ENCODE peak calls at places on chromosomes 1 and 21, in nine cellular contexts. One of them, this sample, is unnamed.

GRCh38 chr1:94949681-94950661 is 23.1 kb upstream of the CNN3 start:
- DNase-seq in MM.1S: no peak
- DNase-seq in keratinocyte: no peak
- DNase-seq in HCT116: no peak
- DNase-seq in A673: no peak
- DNase-seq in GM23338: no peak
- DNase-seq in DND-41: peak; percentile 53
- DNase-seq in endothelial cell of umbilical vein: peak; percentile 22
- DNase-seq in fibroblast of lung: peak; percentile 70
- DNase-seq in this sample: peak; percentile 40

GRCh38 chr1:226624526-226624925 is 76.0 kb downstream of the STUM start:
- DNase-seq in endothelial cell of umbilical vein: no peak
- DNase-seq in fibroblast of lung: peak; percentile 23
- DNase-seq in MM.1S: no peak
- DNase-seq in A673: no peak
- DNase-seq in DND-41: no peak
- DNase-seq in keratinocyte: peak; percentile 79
- DNase-seq in HCT116: no peak
- DNase-seq in GM23338: no peak
- DNase-seq in this sample: peak; percentile 86

GRCh38 chr1:180542113-180542512 is 16.7 kb upstream of the OVAAL start:
- DNase-seq in DND-41: no peak
- DNase-seq in HCT116: no peak
- DNase-seq in MM.1S: no peak
- DNase-seq in A673: no peak
- DNase-seq in endothelial cell of umbilical vein: no peak
- DNase-seq in fibroblast of lung: peak; percentile 43
- DNase-seq in GM23338: peak; percentile 35
- DNase-seq in keratinocyte: no peak
- DNase-seq in this sample: peak; percentile 50

GRCh38 chr1:240663160-240663879 is 51.4 kb upstream of the GREM2 start:
- DNase-seq in MM.1S: no peak
- DNase-seq in A673: no peak
- DNase-seq in GM23338: no peak
- DNase-seq in endothelial cell of umbilical vein: no peak
- DNase-seq in HCT116: no peak
- DNase-seq in DND-41: no peak
- DNase-seq in fibroblast of lung: peak; percentile 94
- DNase-seq in keratinocyte: no peak
- DNase-seq in this sample: peak; percentile 96

GRCh38 chr1:19398309-19398760 is 86.2 kb downstream of the SLC66A1 start:
- DNase-seq in MM.1S: no peak
- DNase-seq in keratinocyte: no peak
- DNase-seq in GM23338: no peak
- DNase-seq in HCT116: no peak
- DNase-seq in DND-41: no peak
- DNase-seq in endothelial cell of umbilical vein: no peak
- DNase-seq in A673: no peak
- DNase-seq in fibroblast of lung: peak; percentile 100
- DNase-seq in this sample: peak; percentile 99

GRCh38 chr1:110752941-110753725 is 78.4 kb upstream of the KCNA3 start:
- DNase-seq in fibroblast of lung: no peak
- DNase-seq in keratinocyte: no peak
- DNase-seq in MM.1S: no peak
- DNase-seq in A673: no peak
- DNase-seq in GM23338: no peak
- DNase-seq in HCT116: no peak
- DNase-seq in endothelial cell of umbilical vein: no peak
- DNase-seq in DND-41: no peak
- DNase-seq in this sample: no peak

GRCh38 chr1:206925116-206925736 is 3.5 kb upstream of the FCMR start:
- DNase-seq in HCT116: no peak
- DNase-seq in MM.1S: no peak
- DNase-seq in fibroblast of lung: no peak
- DNase-seq in endothelial cell of umbilical vein: no peak
- DNase-seq in keratinocyte: no peak
- DNase-seq in A673: no peak
- DNase-seq in GM23338: peak; percentile 44
- DNase-seq in DND-41: peak; percentile 32
- DNase-seq in this sample: peak; percentile 8

GRCh38 chr21:35578350-35578782 is 482.0 kb downstream of the SETD4 start:
- DNase-seq in GM23338: no peak
- DNase-seq in A673: no peak
- DNase-seq in HCT116: no peak
- DNase-seq in MM.1S: no peak
- DNase-seq in keratinocyte: no peak
- DNase-seq in endothelial cell of umbilical vein: no peak
- DNase-seq in fibroblast of lung: peak; percentile 95
- DNase-seq in DND-41: no peak
- DNase-seq in this sample: peak; percentile 95

GRCh38 chr1:234726359-234726836 is 116.4 kb upstream of the IRF2BP2 start:
- DNase-seq in keratinocyte: no peak
- DNase-seq in HCT116: no peak
- DNase-seq in A673: no peak
- DNase-seq in GM23338: peak; percentile 36
- DNase-seq in DND-41: no peak
- DNase-seq in MM.1S: no peak
- DNase-seq in fibroblast of lung: no peak
- DNase-seq in endothelial cell of umbilical vein: peak; percentile 57
- DNase-seq in this sample: no peak

GRCh38 chr1:204130989-204131892 is 20.6 kb downstream of the ETNK2 start:
- DNase-seq in endothelial cell of umbilical vein: peak; percentile 87
- DNase-seq in keratinocyte: no peak
- DNase-seq in MM.1S: no peak
- DNase-seq in GM23338: peak; percentile 24
- DNase-seq in HCT116: peak; percentile 38
- DNase-seq in DND-41: no peak
- DNase-seq in fibroblast of lung: peak; percentile 87
- DNase-seq in A673: peak; percentile 90
- DNase-seq in this sample: peak; percentile 94

GRCh38 chr21:45617021-45617930 is 26.2 kb upstream of the PCBP3 start:
- DNase-seq in fibroblast of lung: no peak
- DNase-seq in GM23338: peak; percentile 25
- DNase-seq in keratinocyte: no peak
- DNase-seq in endothelial cell of umbilical vein: no peak
- DNase-seq in HCT116: no peak
- DNase-seq in A673: no peak
- DNase-seq in MM.1S: no peak
- DNase-seq in DND-41: no peak
- DNase-seq in this sample: no peak

GRCh38 chr1:152252157-152252556 is 28.2 kb upstream of the HRNR start:
- DNase-seq in HCT116: no peak
- DNase-seq in fibroblast of lung: peak; percentile 75
- DNase-seq in A673: no peak
- DNase-seq in MM.1S: no peak
- DNase-seq in DND-41: no peak
- DNase-seq in keratinocyte: peak; percentile 44
- DNase-seq in GM23338: no peak
- DNase-seq in endothelial cell of umbilical vein: no peak
- DNase-seq in this sample: peak; percentile 77

GRCh38 chr1:25246600-25247023 is 642 bp downstream of the RSRP1 start:
- DNase-seq in keratinocyte: no peak
- DNase-seq in DND-41: peak; percentile 42
- DNase-seq in MM.1S: no peak
- DNase-seq in A673: peak; percentile 33
- DNase-seq in fibroblast of lung: peak; percentile 15
- DNase-seq in endothelial cell of umbilical vein: no peak
- DNase-seq in GM23338: peak; percentile 37
- DNase-seq in HCT116: no peak
- DNase-seq in this sample: peak; percentile 50

GRCh38 chr1:45093334-45093733 is 81.3 kb downstream of the UROD start:
- DNase-seq in keratinocyte: no peak
- DNase-seq in fibroblast of lung: no peak
- DNase-seq in endothelial cell of umbilical vein: no peak
- DNase-seq in A673: no peak
- DNase-seq in DND-41: no peak
- DNase-seq in GM23338: no peak
- DNase-seq in HCT116: no peak
- DNase-seq in MM.1S: no peak
- DNase-seq in this sample: no peak

GRCh38 chr1:58649555-58649954 is 50.3 kb downstream of the MYSM1 start:
- DNase-seq in A673: peak; percentile 49
- DNase-seq in endothelial cell of umbilical vein: no peak
- DNase-seq in keratinocyte: no peak
- DNase-seq in GM23338: no peak
- DNase-seq in MM.1S: no peak
- DNase-seq in DND-41: no peak
- DNase-seq in HCT116: no peak
- DNase-seq in fibroblast of lung: no peak
- DNase-seq in this sample: no peak

GRCh38 chr1:170662561-170662971 is 1.4 kb upstream of the PRRX1 start:
- DNase-seq in DND-41: no peak
- DNase-seq in HCT116: no peak
- DNase-seq in keratinocyte: no peak
- DNase-seq in A673: no peak
- DNase-seq in MM.1S: no peak
- DNase-seq in fibroblast of lung: no peak
- DNase-seq in GM23338: no peak
- DNase-seq in endothelial cell of umbilical vein: no peak
- DNase-seq in this sample: peak; percentile 64

GRCh38 chr1:170660874-170661645 is 2.9 kb upstream of the PRRX1 start:
- DNase-seq in MM.1S: no peak
- DNase-seq in HCT116: no peak
- DNase-seq in keratinocyte: no peak
- DNase-seq in DND-41: no peak
- DNase-seq in endothelial cell of umbilical vein: peak; percentile 21
- DNase-seq in GM23338: peak; percentile 39
- DNase-seq in A673: no peak
- DNase-seq in fibroblast of lung: peak; percentile 42
- DNase-seq in this sample: peak; percentile 72

GRCh38 chr1:170659404-170660035 is 4.4 kb upstream of the PRRX1 start:
- DNase-seq in A673: no peak
- DNase-seq in MM.1S: no peak
- DNase-seq in DND-41: no peak
- DNase-seq in fibroblast of lung: no peak
- DNase-seq in endothelial cell of umbilical vein: no peak
- DNase-seq in HCT116: no peak
- DNase-seq in keratinocyte: no peak
- DNase-seq in GM23338: peak; percentile 28
- DNase-seq in this sample: peak; percentile 58

GRCh38 chr1:170661646-170662411 is 2.1 kb upstream of the PRRX1 start:
- DNase-seq in DND-41: no peak
- DNase-seq in keratinocyte: no peak
- DNase-seq in endothelial cell of umbilical vein: peak; percentile 31
- DNase-seq in A673: peak; percentile 58
- DNase-seq in fibroblast of lung: peak; percentile 52
- DNase-seq in GM23338: peak; percentile 79
- DNase-seq in MM.1S: no peak
- DNase-seq in HCT116: no peak
- DNase-seq in this sample: peak; percentile 78

GRCh38 chr1:170660281-170660713 is 3.6 kb upstream of the PRRX1 start:
- DNase-seq in A673: no peak
- DNase-seq in keratinocyte: no peak
- DNase-seq in MM.1S: no peak
- DNase-seq in fibroblast of lung: no peak
- DNase-seq in DND-41: no peak
- DNase-seq in endothelial cell of umbilical vein: no peak
- DNase-seq in HCT116: no peak
- DNase-seq in GM23338: peak; percentile 68
- DNase-seq in this sample: peak; percentile 67
- TF ChIP-seq EZH2 in A673: no peak
- TF ChIP-seq EZH2 in keratinocyte: no peak
- TF ChIP-seq EZH2 in MM.1S: no peak
- TF ChIP-seq EZH2 in fibroblast of lung: no peak
- TF ChIP-seq EZH2 in DND-41: no peak
- TF ChIP-seq EZH2 in endothelial cell of umbilical vein: peak; percentile 8
- TF ChIP-seq EZH2 in HCT116: no peak
- TF ChIP-seq EZH2 in GM23338: peak; percentile 77
- TF ChIP-seq EZH2 in this sample: no peak

DNA sequence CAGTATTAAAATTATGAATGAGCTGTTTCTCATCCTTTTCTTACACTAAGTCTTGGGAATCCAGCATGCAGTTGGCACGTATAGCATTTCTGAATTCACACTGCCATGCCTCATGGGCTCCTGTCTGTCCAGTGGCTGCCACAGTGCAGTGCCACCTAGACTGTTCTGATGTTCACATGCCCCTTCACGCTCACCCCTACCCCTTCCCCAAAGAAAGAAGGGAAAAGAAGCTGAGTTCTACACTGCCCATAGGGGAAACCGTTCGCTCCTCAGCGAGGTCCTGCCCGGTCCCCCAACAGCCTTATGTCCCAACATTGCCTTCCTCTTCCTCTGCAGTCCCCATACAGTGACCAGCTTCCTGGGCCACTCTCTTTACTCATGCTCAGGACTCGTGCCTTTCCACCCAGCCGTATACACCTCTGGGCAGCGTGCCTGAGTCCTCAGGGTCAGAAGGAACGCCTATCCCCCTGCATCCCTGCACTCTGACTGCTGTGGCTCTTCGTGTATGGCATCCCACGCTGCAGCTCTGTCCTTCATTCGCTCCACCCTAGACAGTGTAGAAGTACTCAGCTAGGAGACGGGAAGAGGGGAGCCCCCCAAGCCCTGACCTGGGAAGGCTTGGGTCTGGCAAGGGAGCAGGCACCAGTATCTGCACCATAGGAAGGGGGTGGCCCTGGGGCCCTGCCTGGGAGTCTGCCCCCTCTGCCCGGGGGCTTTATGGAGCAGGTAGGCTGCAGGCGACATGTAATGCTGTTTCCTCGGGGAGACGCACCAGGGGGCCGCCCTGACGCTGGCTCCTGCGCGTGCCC is 24.1 kb upstream of the ARF1 start:
- DNase-seq in HCT116: no peak
- DNase-seq in A673: no peak
- DNase-seq in DND-41: no peak
- DNase-seq in GM23338: no peak
- DNase-seq in keratinocyte: no peak
- DNase-seq in endothelial cell of umbilical vein: no peak
- DNase-seq in MM.1S: no peak
- DNase-seq in fibroblast of lung: no peak
- DNase-seq in this sample: no peak
- TF ChIP-seq EZH2 in HCT116: no peak
- TF ChIP-seq EZH2 in A673: peak; percentile 44
- TF ChIP-seq EZH2 in DND-41: no peak
- TF ChIP-seq EZH2 in GM23338: peak; percentile 9
- TF ChIP-seq EZH2 in keratinocyte: no peak
- TF ChIP-seq EZH2 in endothelial cell of umbilical vein: no peak
- TF ChIP-seq EZH2 in MM.1S: no peak
- TF ChIP-seq EZH2 in fibroblast of lung: peak; percentile 34
- TF ChIP-seq EZH2 in this sample: no peak

DNA sequence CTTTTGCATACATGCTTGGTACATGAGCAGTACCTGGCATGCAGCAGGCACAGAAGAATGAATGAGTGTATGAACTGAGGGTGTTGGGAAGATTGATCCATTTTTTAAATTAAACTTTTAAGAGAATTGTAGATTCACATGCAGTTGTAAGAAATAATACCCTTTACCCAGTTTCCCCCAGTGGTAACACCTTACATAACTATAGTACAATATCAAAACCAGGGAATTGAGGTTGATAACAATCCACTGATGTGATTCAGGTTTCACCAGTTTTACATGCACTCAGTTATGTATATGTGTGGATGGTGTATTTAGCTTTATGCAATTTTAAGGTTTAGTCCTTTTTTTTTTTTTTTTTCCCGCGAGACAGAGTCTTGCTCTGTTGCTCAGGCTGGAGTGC is 20.5 kb downstream of the TRABD2B start:
- DNase-seq in GM23338: no peak
- DNase-seq in A673: no peak
- DNase-seq in endothelial cell of umbilical vein: no peak
- DNase-seq in keratinocyte: no peak
- DNase-seq in HCT116: no peak
- DNase-seq in fibroblast of lung: no peak
- DNase-seq in MM.1S: no peak
- DNase-seq in DND-41: no peak
- DNase-seq in this sample: no peak
- TF ChIP-seq EZH2 in GM23338: no peak
- TF ChIP-seq EZH2 in A673: no peak
- TF ChIP-seq EZH2 in endothelial cell of umbilical vein: no peak
- TF ChIP-seq EZH2 in keratinocyte: no peak
- TF ChIP-seq EZH2 in HCT116: no peak
- TF ChIP-seq EZH2 in fibroblast of lung: no peak
- TF ChIP-seq EZH2 in MM.1S: no peak
- TF ChIP-seq EZH2 in DND-41: no peak
- TF ChIP-seq EZH2 in this sample: no peak

GRCh38 chr1:2586154-2587070 is at the start of gene PRXL2B:
- DNase-seq in keratinocyte: peak; percentile 96
- DNase-seq in DND-41: peak; percentile 98
- DNase-seq in HCT116: peak; percentile 94
- DNase-seq in GM23338: peak; percentile 97
- DNase-seq in MM.1S: peak; percentile 97
- DNase-seq in endothelial cell of umbilical vein: peak; percentile 98
- DNase-seq in A673: peak; percentile 99
- DNase-seq in fibroblast of lung: peak; percentile 98
- DNase-seq in this sample: peak; percentile 100
- TF ChIP-seq EZH2 in keratinocyte: no peak
- TF ChIP-seq EZH2 in DND-41: no peak
- TF ChIP-seq EZH2 in HCT116: no peak
- TF ChIP-seq EZH2 in GM23338: no peak
- TF ChIP-seq EZH2 in MM.1S: no peak
- TF ChIP-seq EZH2 in endothelial cell of umbilical vein: no peak
- TF ChIP-seq EZH2 in A673: no peak
- TF ChIP-seq EZH2 in fibroblast of lung: no peak
- TF ChIP-seq EZH2 in this sample: no peak